ENCODE peak calls at places on chromosome 16, in six cellular contexts. H, X, J, V, D and Y are unnamed samples. For H3K4me1, the result is how much of the 10 kb centered on the place peaks cover.

GRCh38 chr16:87350031-87350430 is 32.8 kb upstream of the C16orf95 start:
- DNase-seq in J (no peak), D (no peak), H (no peak), V (no peak), X (no peak), Y (no peak)

GRCh38 chr16:1826691-1827573 is at the start of the genes FAHD1 and HAGH:
- DNase-seq in H (peak), X (peak), J (peak), V (peak), D (peak), Y (peak)

GRCh38 chr16:1052791-1053521 is 19.6 kb upstream of the SSTR5 start:
- DNase-seq in J (no peak), H (no peak), V (no peak), D (no peak), X (no peak), Y (no peak)

GRCh38 chr16:1668612-1669319 is 9.3 kb upstream of the JPT2 start:
- DNase-seq in V (no peak), D (no peak), J (no peak), H (no peak), X (no peak), Y (no peak)

GRCh38 chr16:51267676-51268075 is 116.6 kb upstream of the SALL1 start:
- DNase-seq in V (no peak), D (no peak), H (no peak), X (no peak), J (no peak), Y (peak)

GRCh38 chr16:55572439-55572838 is 6.0 kb downstream of the CAPNS2 start:
- DNase-seq in J (no peak), X (no peak), H (no peak), D (no peak), V (no peak), Y (no peak)

GRCh38 chr16:10256855-10257641 is 74.8 kb upstream of the GRIN2A start:
- DNase-seq in X (no peak), D (peak), H (peak), J (peak), V (no peak), Y (peak)

GRCh38 chr16:81003064-81003463 is 3.6 kb downstream of the CMC2 start:
- DNase-seq in J (no peak), V (no peak), D (no peak), H (no peak), X (no peak), Y (no peak)

GRCh38 chr16:10941127-10941933 is 938 bp downstream of the DEXI start:
- DNase-seq in V (no peak), H (no peak), X (no peak), D (no peak), J (no peak), Y (no peak)

GRCh38 chr16:84339766-84340165 is 28.6 kb upstream of the ATP2C2 start:
- DNase-seq in J (no peak), X (no peak), V (no peak), H (no peak), D (no peak), Y (no peak)
- H3K27ac ChIP-seq in J (no peak), X (no peak), V (no peak), H (no peak), D (no peak), Y (no peak)

GRCh38 chr16:88610080-88610479 is 28.3 kb upstream of the IL17C start:
- DNase-seq in X (no peak), V (no peak), J (no peak), D (no peak), H (no peak), Y (no peak)

GRCh38 chr16:88602091-88602490 is 31.9 kb downstream of the ZC3H18 start:
- DNase-seq in V (no peak), X (no peak), J (no peak), D (no peak), H (no peak), Y (peak)

GRCh38 chr16:88605186-88606145 is 32.9 kb upstream of the IL17C start:
- DNase-seq in D (no peak), H (no peak), V (no peak), J (no peak), X (no peak), Y (peak)

GRCh38 chr16:88608076-88608475 is 30.3 kb upstream of the IL17C start:
- DNase-seq in V (no peak), X (no peak), J (no peak), D (no peak), H (no peak), Y (no peak)

DNA sequence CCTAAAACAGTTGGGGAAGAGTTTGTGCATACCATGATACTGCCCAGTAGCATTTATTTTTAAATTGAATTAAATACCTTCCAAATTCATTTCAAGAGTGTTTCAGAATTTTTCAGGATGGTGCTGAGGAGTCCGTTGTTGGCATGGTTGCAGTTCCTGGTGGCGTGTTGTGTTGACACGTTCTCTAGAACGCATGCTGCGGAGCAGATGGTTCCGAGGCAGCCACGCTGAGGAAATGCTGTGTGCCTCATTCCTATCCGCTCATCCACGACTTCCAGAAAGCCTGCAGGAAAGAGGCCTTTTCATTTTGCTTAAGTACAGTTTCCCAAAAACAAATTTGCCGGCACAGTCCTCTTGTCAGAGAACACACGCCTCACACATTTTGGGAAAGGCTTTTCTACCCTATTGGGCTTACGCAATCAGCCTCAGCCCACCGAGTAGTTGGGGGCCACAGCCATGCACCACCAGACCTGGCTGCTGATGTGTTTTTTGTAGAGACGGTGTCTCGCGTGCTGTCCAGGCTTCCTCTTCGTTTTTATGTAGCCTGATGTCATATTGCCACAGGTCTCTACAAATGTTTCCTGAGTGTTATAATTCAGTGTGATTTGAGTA is 32.1 kb upstream of the IL17C start:
- DNase-seq in X (no peak), H (no peak), D (no peak), V (no peak), J (no peak), Y (peak)
- H3K4me1 ChIP-seq in X (under half), H (under half), D (under half), V (under half), J (under half), Y (under half)

GRCh38 chr16:25007284-25007984 is 7.7 kb downstream of the ARHGAP17 start:
- DNase-seq in D (peak), V (no peak), X (peak), J (no peak), H (no peak), Y (no peak)
- TF ChIP-seq POLR2A in D (no peak), V (no peak), X (no peak), J (no peak), H (no peak), Y (no peak)

GRCh38 chr16:12788758-12789157 is 14.9 kb downstream of the CPPED1 start:
- DNase-seq in X (no peak), H (no peak), D (no peak), J (no peak), V (no peak), Y (no peak)

GRCh38 chr16:12794486-12795399 is 8.9 kb downstream of the CPPED1 start:
- DNase-seq in H (no peak), J (peak), V (no peak), D (no peak), X (no peak), Y (no peak)

GRCh38 chr16:12796498-12796897 is 7.2 kb downstream of the CPPED1 start:
- DNase-seq in J (no peak), H (no peak), X (no peak), D (no peak), V (no peak), Y (no peak)

GRCh38 chr16:12793120-12793889 is 10.4 kb downstream of the CPPED1 start:
- DNase-seq in X (no peak), D (no peak), H (no peak), V (no peak), J (no peak), Y (no peak)

DNA sequence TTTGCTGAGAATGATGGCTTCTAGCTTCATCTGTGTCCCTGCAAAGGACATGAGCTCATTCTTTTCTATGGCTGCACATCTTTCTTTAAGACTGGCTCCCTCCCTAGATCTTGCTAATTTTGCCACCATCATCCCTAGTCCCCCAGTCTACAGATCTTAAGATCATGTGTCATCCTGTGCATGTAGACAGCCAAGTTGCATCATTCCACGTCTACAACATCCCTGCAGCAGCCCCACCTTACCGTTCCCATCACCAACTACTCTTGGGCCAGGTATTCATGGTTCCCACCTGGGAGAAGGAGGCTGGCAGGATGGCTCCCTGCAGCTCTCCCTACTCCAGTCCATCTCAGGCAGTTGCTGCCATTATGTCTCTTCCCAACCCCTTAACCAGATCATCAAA is 12.3 kb downstream of the CPPED1 start:
- DNase-seq in X (no peak), V (no peak), D (no peak), J (no peak), H (no peak), Y (no peak)
- H3K27ac ChIP-seq in X (no peak), V (no peak), D (no peak), J (no peak), H (no peak), Y (no peak)